ENCODE peak calls at places on chromosomes 4 and X, in six cellular contexts. V is HepG2, P is IMR-90, I is K562, A is GM12878, J is HEK293T. S is an unnamed sample.

GRCh38 chr4:168487821-168488162 is 7.5 kb upstream of the DDX60L start:
- DNase-seq in V (no peak), P (no peak), I (no peak), A (no peak), J (no peak), S (no peak)

GRCh38 chr4:57146444-57146843 is 36.3 kb upstream of the IGFBP7 start:
- DNase-seq in V (no peak), A (no peak), J (no peak), I (no peak), P (no peak), S (no peak)

GRCh38 chrX:7107968-7108480 is 39.5 kb upstream of the STS start:
- DNase-seq in A (no peak), I (no peak), V (no peak), J (no peak), P (no peak), S (no peak)

GRCh38 chrX:19347916-19348315 is 4.2 kb downstream of the PDHA1 start:
- DNase-seq in V (no peak), A (no peak), P (peak), J (no peak), I (no peak), S (no peak)

GRCh38 chrX:4932790-4933189 is 1219.3 kb upstream of the PRKX start:
- DNase-seq in P (no peak), I (no peak), J (no peak), V (no peak), A (no peak), S (peak)

GRCh38 chrX:96957718-96958117 is 74.0 kb downstream of the RPA4 start:
- DNase-seq in A (no peak), I (no peak), J (no peak), P (no peak), V (no peak), S (no peak)

GRCh38 chrX:150548684-150549083 is 19.7 kb upstream of the MTM1 start:
- DNase-seq in J (no peak), P (peak), V (no peak), I (no peak), A (no peak), S (no peak)

GRCh38 chr4:1410491-1411325 is 4.5 kb upstream of the NKX1-1 start:
- DNase-seq in P (peak), A (no peak), V (peak), J (peak), I (peak), S (no peak)

GRCh38 chr4:142291299-142291698 is 554.8 kb downstream of the INPP4B start:
- DNase-seq in J (no peak), A (no peak), P (no peak), I (no peak), V (no peak), S (no peak)

GRCh38 chr4:1211951-1212545 is 36.9 kb downstream of the CTBP1 start:
- DNase-seq in V (no peak), A (no peak), I (no peak), J (no peak), P (no peak), S (no peak)

GRCh38 chr4:107931775-107932321 is 499 bp downstream of the CYP2U1 start:
- DNase-seq in P (no peak), A (no peak), V (no peak), I (no peak), J (no peak), S (no peak)

GRCh38 chr4:65437102-65437501 is 233.2 kb downstream of the EPHA5 start:
- DNase-seq in J (no peak), A (no peak), I (no peak), V (no peak), P (no peak), S (no peak)

GRCh38 chr4:151930372-151930771 is 169.6 kb upstream of the GATB start:
- DNase-seq in A (no peak), J (no peak), I (no peak), P (no peak), V (no peak), S (no peak)

GRCh38 chr4:113433536-113434246 is 327.8 kb downstream of the CAMK2D start:
- DNase-seq in A (no peak), V (no peak), J (no peak), P (no peak), I (no peak), S (no peak)

GRCh38 chr4:17063870-17064269 is 165.4 kb upstream of the LDB2 start:
- DNase-seq in V (no peak), J (no peak), I (no peak), P (peak), A (no peak), S (no peak)

GRCh38 chrX:153521034-153521433 is 3.6 kb downstream of the ATP2B3 start:
- DNase-seq in V (no peak), I (no peak), J (no peak), A (no peak), P (peak), S (no peak)

GRCh38 chr4:40937140-40937725 is 187.5 kb downstream of the NSUN7 start:
- DNase-seq in V (no peak), I (no peak), J (no peak), A (no peak), P (no peak), S (no peak)

GRCh38 chr4:6938237-6938636 is 28.6 kb downstream of the TBC1D14 start:
- DNase-seq in J (no peak), P (no peak), A (no peak), V (no peak), I (no peak), S (no peak)
- TF ChIP-seq BHLHE40 in J (no peak), P (no peak), A (peak), V (no peak), I (no peak), S (no peak)

GRCh38 chr4:8709729-8710360 is 117.3 kb downstream of the CPZ start:
- DNase-seq in V (no peak), I (no peak), J (no peak), P (no peak), A (no peak), S (no peak)

GRCh38 chr4:8710946-8711345 is 118.4 kb downstream of the CPZ start:
- DNase-seq in V (no peak), J (no peak), A (no peak), P (no peak), I (no peak), S (no peak)

GRCh38 chr4:8709050-8709728 is 116.6 kb downstream of the CPZ start:
- DNase-seq in I (no peak), J (no peak), V (no peak), P (no peak), A (no peak), S (no peak)

GRCh38 chr4:8708401-8709021 is 115.9 kb downstream of the CPZ start:
- DNase-seq in V (no peak), A (no peak), I (no peak), P (no peak), J (no peak), S (no peak)

GRCh38 chr4:8710416-8710815 is 117.9 kb downstream of the CPZ start:
- DNase-seq in V (no peak), I (no peak), A (no peak), P (no peak), J (no peak), S (no peak)
- TF ChIP-seq BHLHE40 in V (no peak), I (no peak), A (no peak), P (no peak), J (no peak), S (no peak)

DNA sequence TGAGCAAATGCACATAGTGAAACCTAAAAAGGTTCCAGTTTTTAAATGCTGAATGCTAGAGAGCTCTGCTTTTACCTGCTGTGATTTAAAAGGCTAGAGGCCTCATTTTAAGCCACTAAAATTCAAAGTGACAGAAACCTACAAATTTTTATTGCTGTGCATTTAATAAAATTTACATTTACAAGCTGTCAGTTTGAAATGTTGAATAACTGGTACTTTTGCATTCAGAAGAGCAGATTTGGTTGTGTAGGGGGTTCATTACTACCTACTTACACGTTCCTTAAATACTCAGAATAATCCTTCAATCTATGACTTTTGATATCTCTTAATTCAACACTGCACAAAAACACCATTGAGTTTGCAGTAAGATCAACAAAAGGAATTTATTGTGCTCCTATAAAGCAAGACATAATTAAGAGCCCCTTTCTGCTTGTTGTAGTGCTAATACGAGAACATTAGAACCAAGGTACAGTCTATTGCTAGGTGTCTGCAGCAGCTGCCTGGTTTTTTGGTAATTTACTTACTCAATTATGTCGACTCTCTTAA is 27.9 kb downstream of the NKX3-2 start:
- DNase-seq in V (no peak), A (no peak), J (no peak), P (no peak), I (no peak), S (no peak)
- TF ChIP-seq BHLHE40 in V (no peak), A (no peak), J (no peak), P (no peak), I (no peak), S (no peak)

GRCh38 chr4:66750273-66750672 is 795.0 kb downstream of the CENPC start:
- DNase-seq in A (no peak), J (no peak), P (no peak), V (no peak), I (no peak), S (no peak)
- TF ChIP-seq BHLHE40 in A (no peak), J (no peak), P (no peak), V (no peak), I (no peak), S (no peak)

DNA sequence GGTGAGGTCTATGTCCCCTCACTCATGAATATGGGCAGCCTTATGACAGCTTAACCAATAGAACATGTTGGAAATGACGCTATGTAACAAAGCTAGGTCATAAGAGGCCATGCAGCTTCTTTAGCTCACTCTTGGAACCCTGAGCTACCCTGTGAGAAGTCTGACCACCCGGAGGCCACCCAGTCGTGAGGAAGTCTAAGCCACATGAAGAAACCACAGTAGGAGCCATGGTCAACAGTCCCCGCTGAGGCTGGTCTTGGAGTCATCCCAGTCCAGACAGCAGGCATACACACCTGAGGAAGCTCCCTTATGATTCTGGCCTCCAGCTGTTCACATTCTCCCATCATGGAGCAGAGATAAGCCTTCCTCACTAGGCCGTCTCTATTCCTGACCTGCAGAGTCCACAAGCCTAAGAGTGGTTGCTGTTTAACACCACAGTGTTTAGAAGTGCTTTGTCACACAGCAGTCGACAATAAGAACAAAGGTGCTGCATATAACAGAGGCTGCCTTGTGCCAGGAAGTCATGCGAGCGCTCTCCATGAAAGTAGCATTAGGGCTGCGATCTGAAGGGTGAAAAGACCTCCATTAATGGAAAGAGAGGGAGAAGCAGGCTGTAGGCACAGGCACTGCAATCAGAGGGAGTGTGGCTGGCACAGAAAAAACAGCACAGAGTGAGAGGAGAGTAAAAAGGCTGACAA is 38.2 kb downstream of the TSPAN5 start:
- DNase-seq in J (no peak), A (no peak), P (no peak), V (no peak), I (no peak), S (no peak)
- TF ChIP-seq BHLHE40 in J (no peak), A (no peak), P (no peak), V (no peak), I (no peak), S (no peak)

GRCh38 chr4:76984788-76985211 is 35.2 kb downstream of the SEPTIN11 start:
- DNase-seq in J (no peak), A (no peak), P (peak), I (no peak), V (peak), S (no peak)
- TF ChIP-seq BHLHE40 in J (no peak), A (no peak), P (peak), I (no peak), V (no peak), S (no peak)

DNA sequence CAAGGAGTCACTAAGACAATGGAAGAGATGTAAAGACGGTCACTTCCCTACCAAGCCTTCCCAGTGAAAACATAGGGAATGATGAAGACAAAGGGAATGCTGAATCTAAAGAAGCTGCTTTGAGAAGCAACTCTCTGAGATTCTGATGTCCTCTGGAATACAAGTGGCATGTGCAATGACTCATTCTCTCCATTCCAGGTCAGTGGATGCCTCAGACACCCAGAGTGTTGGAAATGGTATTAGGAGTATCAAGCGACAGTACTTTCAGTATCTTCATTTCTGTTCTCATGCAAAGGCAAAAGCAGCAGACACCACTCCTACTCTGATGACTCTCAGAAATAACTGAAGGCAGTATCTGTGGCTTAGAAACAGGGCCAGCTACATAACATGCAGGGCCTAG is 102.6 kb downstream of the FSTL5 start:
- DNase-seq in J (no peak), A (no peak), V (no peak), I (no peak), P (no peak), S (peak)
- TF ChIP-seq BHLHE40 in J (no peak), A (no peak), V (no peak), I (no peak), P (no peak), S (no peak)

GRCh38 chr4:76803522-76803921 is 94.4 kb downstream of the SOWAHB start:
- DNase-seq in J (peak), A (no peak), P (peak), I (peak), V (no peak), S (peak)
- TF ChIP-seq BHLHE40 in J (no peak), A (no peak), P (no peak), I (no peak), V (no peak), S (no peak)

DNA sequence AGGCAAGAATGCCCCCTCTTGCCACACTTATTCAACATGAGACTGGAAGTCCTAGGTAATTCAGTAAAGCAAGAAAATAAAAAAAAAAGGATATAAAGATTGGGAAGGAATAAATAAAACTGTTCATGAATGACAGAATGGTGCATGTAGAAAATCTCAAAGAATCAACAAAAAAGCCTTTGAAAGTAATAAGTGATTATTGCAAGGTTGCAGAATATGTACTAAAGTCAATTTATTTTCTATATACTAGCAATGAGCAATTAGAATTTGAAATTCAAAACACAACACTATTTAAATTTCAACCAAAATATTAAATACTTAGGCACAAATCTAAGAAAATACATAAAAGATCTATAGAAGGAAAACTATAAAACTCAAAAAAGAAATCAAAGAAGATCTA is 58.6 kb downstream of the MAGEA10 start:
- DNase-seq in I (no peak), J (no peak), V (no peak), P (no peak), A (no peak), S (no peak)
- TF ChIP-seq BHLHE40 in I (no peak), J (no peak), V (no peak), P (no peak), A (no peak), S (no peak)

GRCh38 chr4:76383001-76383400 is 37.9 kb downstream of the CCDC158 start:
- DNase-seq in V (no peak), I (no peak), P (no peak), A (no peak), J (no peak), S (no peak)
- TF ChIP-seq BHLHE40 in V (no peak), I (no peak), P (no peak), A (no peak), J (no peak), S (no peak)

S was measured in A549.